ENCODE peak calls at places on chromosomes 1 and 21, in five cellular contexts. Q, U, I, E and X are unnamed samples.

GRCh38 chr1:40976952-40977690 is 2.4 kb upstream of the CTPS1 start:
- DNase-seq in E (no peak), Q (no peak), I (no peak), U (no peak), X (no peak)

GRCh38 chr1:192327997-192328396 is 11.2 kb downstream of the RGS21 start:
- DNase-seq in E (peak), U (no peak), Q (no peak), I (no peak), X (no peak)

GRCh38 chr1:192263436-192263835 is 53.4 kb upstream of the RGS21 start:
- DNase-seq in U (no peak), E (no peak), Q (no peak), I (no peak), X (no peak)

GRCh38 chr1:12708396-12708795 is 7.5 kb upstream of the AADACL3 start:
- DNase-seq in I (no peak), U (no peak), E (no peak), Q (no peak), X (no peak)

GRCh38 chr1:68201546-68202238 is 30.6 kb downstream of the WLS start:
- DNase-seq in U (no peak), Q (no peak), I (no peak), E (no peak), X (no peak)

GRCh38 chr21:36450511-36450910 is 29.4 kb downstream of the CLDN14 start:
- DNase-seq in I (no peak), U (no peak), Q (no peak), E (no peak), X (no peak)

GRCh38 chr1:54577612-54578011 is 29.6 kb downstream of the ACOT11 start:
- DNase-seq in I (peak), U (peak), Q (no peak), E (peak), X (peak)

GRCh38 chr1:100714599-100714998 is 4.9 kb upstream of the VCAM1 start:
- DNase-seq in I (no peak), E (no peak), Q (no peak), U (no peak), X (no peak)

GRCh38 chr1:173861731-173862145 is 6.1 kb downstream of the GAS5 start:
- DNase-seq in Q (no peak), I (no peak), E (no peak), U (no peak), X (no peak)

GRCh38 chr1:193109619-193110018 is 4.4 kb upstream of the GLRX2 start:
- DNase-seq in I (no peak), E (no peak), U (no peak), Q (no peak), X (no peak)

GRCh38 chr1:80987106-80987505 is 813.6 kb upstream of the ADGRL2 start:
- DNase-seq in I (no peak), Q (no peak), U (no peak), E (no peak), X (no peak)

GRCh38 chr1:183711165-183711678 is 58.1 kb upstream of the APOBEC4 start:
- DNase-seq in E (no peak), U (no peak), Q (no peak), I (no peak), X (no peak)
- H3K27ac ChIP-seq in E (no peak), U (no peak), Q (no peak), I (no peak), X (no peak)

GRCh38 chr1:43978551-43979260 is at the start of gene B4GALT2:
- DNase-seq in U (peak), I (peak), E (peak), Q (no peak), X (peak)

GRCh38 chr1:43979261-43979527 is 184 bp downstream of the B4GALT2 start:
- DNase-seq in I (no peak), U (no peak), Q (no peak), E (no peak), X (no peak)

GRCh38 chr1:43980255-43981134 is 1.5 kb downstream of the B4GALT2 start:
- DNase-seq in U (no peak), I (peak), Q (no peak), E (peak), X (no peak)

GRCh38 chr1:43981135-43981491 is 2.1 kb downstream of the B4GALT2 start:
- DNase-seq in Q (no peak), U (no peak), E (peak), I (peak), X (no peak)

GRCh38 chr1:43979528-43980254 is 681 bp downstream of the B4GALT2 start:
- DNase-seq in E (peak), I (peak), U (peak), Q (no peak), X (no peak)
- H3K27ac ChIP-seq in E (peak), I (peak), U (peak), Q (peak), X (peak)

DNA sequence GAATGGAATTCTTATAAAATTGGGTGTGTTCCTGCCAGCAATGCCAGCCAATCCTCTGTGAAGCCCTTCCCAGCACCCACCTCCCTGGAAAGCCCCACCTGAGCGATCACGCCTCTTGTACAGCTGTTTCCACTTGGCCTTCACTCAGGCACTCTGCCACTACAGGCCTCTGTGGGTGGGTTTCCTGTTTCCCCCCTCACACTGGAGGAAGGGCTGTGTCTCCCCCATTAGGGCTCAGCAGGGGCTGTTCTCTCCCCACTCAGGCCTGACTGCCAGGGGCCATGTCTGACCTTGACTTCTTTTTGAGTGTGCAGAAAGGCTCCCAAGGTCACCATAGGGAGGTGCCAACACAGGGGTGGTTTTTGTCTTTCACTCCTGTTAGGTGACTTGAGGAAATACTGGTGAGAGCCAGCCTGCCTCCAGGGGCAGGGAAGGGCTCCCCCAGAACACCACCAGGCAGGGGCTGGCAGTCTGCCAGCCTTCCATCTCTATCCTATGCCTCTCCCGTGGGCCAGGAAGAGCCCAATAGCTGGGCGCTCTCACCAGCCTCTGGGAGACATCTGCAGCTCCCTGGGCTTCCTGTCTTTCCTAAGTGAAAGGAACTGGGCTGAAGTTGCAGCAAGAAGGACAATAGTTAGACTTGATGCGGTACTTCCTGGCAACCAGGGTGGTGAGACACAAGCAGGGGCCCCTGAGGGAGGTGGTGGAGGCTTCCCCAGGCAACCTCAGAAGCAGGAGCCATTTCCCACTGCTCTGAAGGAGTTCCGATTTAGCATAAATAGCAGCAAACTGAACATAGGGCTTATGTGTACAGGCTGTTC is 49.1 kb downstream of the ELK4 start:
- DNase-seq in E (no peak), I (peak), Q (no peak), U (peak), X (no peak)
- H3K27ac ChIP-seq in E (no peak), I (peak), Q (no peak), U (peak), X (no peak)

DNA sequence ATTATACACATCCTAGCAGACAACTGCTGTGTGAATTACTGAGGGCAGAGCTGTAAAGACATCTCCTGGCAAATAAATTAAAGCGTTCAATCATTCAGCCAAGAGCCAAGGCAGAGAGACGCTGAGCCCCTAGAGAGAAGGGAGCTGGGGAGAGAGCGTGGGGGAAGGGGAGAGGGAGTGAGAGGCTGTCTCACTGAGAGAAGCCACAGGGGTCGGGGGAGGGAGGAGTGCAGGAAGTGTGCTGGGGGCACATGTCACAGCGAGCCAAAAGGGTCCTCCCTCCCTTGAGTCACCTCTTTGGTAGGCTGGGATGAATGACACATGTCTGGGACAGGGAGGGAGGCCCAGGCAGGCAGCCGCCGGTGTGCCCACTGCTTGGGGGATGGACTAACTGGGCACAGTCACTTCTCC is 21.2 kb upstream of the PARP1 start:
- DNase-seq in U (no peak), I (no peak), E (no peak), Q (no peak), X (no peak)
- H3K27ac ChIP-seq in U (no peak), I (no peak), E (no peak), Q (no peak), X (no peak)

GRCh38 chr1:3366181-3367051 is 88.0 kb upstream of the ARHGEF16 start:
- DNase-seq in I (no peak), Q (no peak), U (no peak), E (peak), X (peak)
- H3K27ac ChIP-seq in I (no peak), Q (no peak), U (no peak), E (peak), X (peak)

DNA sequence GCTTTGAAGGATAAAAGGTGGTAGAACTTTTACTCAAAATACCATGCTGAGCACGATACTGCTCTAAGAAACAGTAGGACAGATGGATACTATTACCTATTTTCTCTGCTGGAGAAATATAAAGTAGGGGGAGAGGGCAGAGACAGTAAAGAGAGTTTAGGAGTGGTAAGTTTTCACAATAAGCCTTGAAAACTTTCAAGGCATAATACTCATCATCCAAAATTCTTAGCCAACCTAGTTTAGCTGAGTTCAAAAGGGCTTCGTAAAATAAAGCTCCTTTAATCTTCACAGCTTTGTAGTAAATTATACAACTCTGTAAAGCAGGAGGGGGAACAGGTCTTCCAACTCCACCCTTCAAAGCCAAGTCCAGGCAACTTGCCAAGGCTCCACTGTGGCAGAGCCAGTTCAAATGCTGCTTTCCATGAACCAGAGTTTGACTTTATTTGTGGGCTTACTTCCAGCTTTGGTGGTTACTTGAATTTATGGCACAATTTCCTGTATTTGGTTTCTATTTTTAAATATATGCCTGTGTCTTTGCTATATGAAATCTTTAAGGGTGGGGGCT is 15.5 kb downstream of the TEX38 start:
- DNase-seq in E (no peak), U (no peak), I (peak), Q (peak), X (no peak)
- H3K27ac ChIP-seq in E (no peak), U (no peak), I (peak), Q (peak), X (no peak)

DNA sequence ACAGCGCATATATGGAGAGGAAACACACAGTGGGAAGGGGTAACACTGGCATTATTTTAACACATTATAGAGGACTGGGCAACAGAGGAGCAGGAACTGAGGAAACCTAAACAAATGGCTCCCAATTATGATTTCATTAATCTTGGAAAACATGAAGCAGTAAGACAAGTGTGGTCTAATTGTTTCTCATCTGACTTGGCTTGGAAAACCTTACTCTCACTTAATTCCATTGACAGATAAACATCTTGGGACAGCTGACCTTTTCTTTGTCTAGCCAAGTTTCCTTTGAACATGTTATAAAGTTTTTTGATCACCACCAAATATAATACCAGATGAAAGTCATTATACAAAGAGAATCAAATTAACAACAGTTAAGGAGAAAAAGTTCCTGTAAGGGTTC is 50.2 kb downstream of the ALG14 start:
- DNase-seq in Q (no peak), I (no peak), U (no peak), E (no peak), X (no peak)
- H3K27ac ChIP-seq in Q (peak), I (no peak), U (no peak), E (peak), X (no peak)

GRCh38 chr1:203873094-203873493 is 11.7 kb downstream of the SNRPE start:
- DNase-seq in Q (no peak), U (no peak), E (no peak), I (no peak), X (no peak)

GRCh38 chr1:203871114-203871875 is 9.9 kb downstream of the SNRPE start:
- DNase-seq in E (no peak), U (no peak), I (peak), Q (no peak), X (no peak)

GRCh38 chr1:203867816-203868215 is 6.4 kb downstream of the SNRPE start:
- DNase-seq in Q (no peak), U (no peak), I (no peak), E (no peak), X (no peak)

GRCh38 chr1:203870256-203870655 is 8.9 kb downstream of the SNRPE start:
- DNase-seq in E (no peak), I (no peak), Q (no peak), U (no peak), X (no peak)
- H3K27ac ChIP-seq in E (no peak), I (no peak), Q (no peak), U (no peak), X (no peak)

GRCh38 chr1:225999912-226000337 is 782 bp upstream of the SDE2 start:
- DNase-seq in Q (no peak), U (no peak), E (no peak), I (no peak), X (no peak)

GRCh38 chr1:225998560-225999226 is 450 bp downstream of the SDE2 start:
- DNase-seq in I (no peak), U (no peak), Q (no peak), E (no peak), X (no peak)

GRCh38 chr1:226001088-226001487 is 1.9 kb upstream of the SDE2 start:
- DNase-seq in I (no peak), U (no peak), Q (no peak), E (no peak), X (no peak)

GRCh38 chr1:225996946-225997545 is 2.1 kb downstream of the SDE2 start:
- DNase-seq in Q (no peak), E (no peak), I (no peak), U (no peak), X (no peak)

GRCh38 chr1:225999227-225999911 is at the start of gene SDE2:
- DNase-seq in U (peak), I (peak), Q (peak), E (peak), X (peak)
- H3K27ac ChIP-seq in U (peak), I (peak), Q (peak), E (peak), X (peak)